ENCODE peak calls at places on chromosomes 12 and 14, in seven cellular contexts. J, V, Q, I, U, X and R are unnamed samples.

GRCh38 chr14:80233489-80233888 is 22.2 kb upstream of the DIO2 start:
- DNase-seq in J (no peak), V (no peak), Q (no peak), I (no peak), U (no peak), X (no peak), R (no peak)

GRCh38 chr12:18382486-18382885 is 121.2 kb downstream of the PIK3C2G start:
- DNase-seq in J (peak), V (peak), Q (no peak), I (no peak), U (peak), X (no peak), R (no peak)

GRCh38 chr12:46562625-46563228 is 190.2 kb upstream of the SLC38A2 start:
- DNase-seq in J (peak), V (peak), Q (no peak), I (no peak), U (peak), X (no peak), R (no peak)

GRCh38 chr12:53478865-53479264 is 20.4 kb downstream of the MAP3K12 start:
- DNase-seq in J (no peak), V (no peak), Q (no peak), I (no peak), U (no peak), X (no peak), R (no peak)

GRCh38 chr12:79901506-79901905 is 33.4 kb downstream of the PPP1R12A start:
- DNase-seq in J (no peak), V (no peak), Q (no peak), I (no peak), U (no peak), X (no peak), R (no peak)

GRCh38 chr12:81465191-81465590 is 294.0 kb downstream of the PPFIA2 start:
- DNase-seq in J (no peak), V (no peak), Q (no peak), I (no peak), U (no peak), X (no peak), R (no peak)

GRCh38 chr14:74614508-74615495 is 2.8 kb upstream of the LTBP2 start:
- DNase-seq in J (no peak), V (no peak), Q (no peak), I (no peak), U (peak), X (no peak), R (no peak)

GRCh38 chr12:130818381-130819247 is 20.4 kb downstream of the STX2 start:
- DNase-seq in J (peak), V (no peak), Q (peak), I (peak), U (peak), X (peak), R (peak)

GRCh38 chr12:121366063-121366459 is 13.8 kb upstream of the ANAPC5 start:
- DNase-seq in J (peak), V (no peak), Q (no peak), I (no peak), U (no peak), X (no peak), R (no peak)

GRCh38 chr14:32038876-32039275 is 38.2 kb upstream of the ARHGAP5 start:
- DNase-seq in J (no peak), V (peak), Q (no peak), I (no peak), U (peak), X (no peak), R (no peak)

GRCh38 chr12:123712780-123713319 is 697 bp downstream of the ATP6V0A2 start:
- DNase-seq in J (no peak), V (no peak), Q (no peak), I (no peak), U (no peak), X (no peak), R (no peak)

GRCh38 chr12:21987786-21988185 is 46.6 kb upstream of the ABCC9 start:
- DNase-seq in J (no peak), V (no peak), Q (no peak), I (no peak), U (no peak), X (no peak), R (no peak)